ENCODE peak calls at places on chromosomes 12 and 14, in ten cellular contexts. One of them, this sample, is unnamed.

GRCh38 chr14:69945905-69946304 is 66.7 kb downstream of the SMOC1 start:
- DNase-seq in CD4-positive, alpha-beta T cell: no peak
- DNase-seq in heart right ventricle: no peak
- DNase-seq in upper lobe of right lung: no peak
- DNase-seq in ascending aorta: no peak
- DNase-seq in brain microvascular endothelial cell: no peak
- DNase-seq in PC-9: no peak
- DNase-seq in left lung: no peak
- DNase-seq in WERI-Rb-1: no peak
- DNase-seq in uterus: no peak
- DNase-seq in this sample: no peak

GRCh38 chr14:97712471-97712870 is 915.3 kb downstream of the VRK1 start:
- DNase-seq in ascending aorta: no peak
- DNase-seq in PC-9: no peak
- DNase-seq in CD4-positive, alpha-beta T cell: no peak
- DNase-seq in brain microvascular endothelial cell: no peak
- DNase-seq in upper lobe of right lung: no peak
- DNase-seq in heart right ventricle: no peak
- DNase-seq in left lung: no peak
- DNase-seq in WERI-Rb-1: no peak
- DNase-seq in uterus: no peak
- DNase-seq in this sample: no peak

GRCh38 chr12:34327671-34328070 is 305.4 kb downstream of the ALG10 start:
- DNase-seq in left lung: no peak
- DNase-seq in WERI-Rb-1: no peak
- DNase-seq in uterus: no peak
- DNase-seq in PC-9: no peak
- DNase-seq in heart right ventricle: no peak
- DNase-seq in brain microvascular endothelial cell: no peak
- DNase-seq in upper lobe of right lung: no peak
- DNase-seq in CD4-positive, alpha-beta T cell: no peak
- DNase-seq in ascending aorta: no peak
- DNase-seq in this sample: no peak

GRCh38 chr12:114669501-114670256 is 14.3 kb downstream of the TBX3 start:
- DNase-seq in uterus: peak; percentile 69
- DNase-seq in left lung: no peak
- DNase-seq in upper lobe of right lung: no peak
- DNase-seq in brain microvascular endothelial cell: no peak
- DNase-seq in heart right ventricle: no peak
- DNase-seq in WERI-Rb-1: no peak
- DNase-seq in PC-9: no peak
- DNase-seq in ascending aorta: no peak
- DNase-seq in CD4-positive, alpha-beta T cell: no peak
- DNase-seq in this sample: no peak

GRCh38 chr14:65780566-65780965 is 368.0 kb downstream of the FUT8 start:
- DNase-seq in left lung: no peak
- DNase-seq in CD4-positive, alpha-beta T cell: no peak
- DNase-seq in upper lobe of right lung: no peak
- DNase-seq in uterus: no peak
- DNase-seq in PC-9: no peak
- DNase-seq in heart right ventricle: no peak
- DNase-seq in brain microvascular endothelial cell: no peak
- DNase-seq in ascending aorta: no peak
- DNase-seq in WERI-Rb-1: no peak
- DNase-seq in this sample: no peak

GRCh38 chr14:92740440-92740839 is 8.0 kb downstream of the LGMN start:
- DNase-seq in WERI-Rb-1: no peak
- DNase-seq in upper lobe of right lung: no peak
- DNase-seq in CD4-positive, alpha-beta T cell: no peak
- DNase-seq in brain microvascular endothelial cell: no peak
- DNase-seq in uterus: no peak
- DNase-seq in heart right ventricle: no peak
- DNase-seq in ascending aorta: no peak
- DNase-seq in PC-9: no peak
- DNase-seq in left lung: no peak
- DNase-seq in this sample: no peak

GRCh38 chr14:93269341-93270068 is 62.4 kb downstream of the UBR7 start:
- DNase-seq in ascending aorta: no peak
- DNase-seq in WERI-Rb-1: no peak
- DNase-seq in PC-9: no peak
- DNase-seq in brain microvascular endothelial cell: peak; percentile 81
- DNase-seq in left lung: no peak
- DNase-seq in upper lobe of right lung: no peak
- DNase-seq in heart right ventricle: no peak
- DNase-seq in uterus: no peak
- DNase-seq in CD4-positive, alpha-beta T cell: no peak
- DNase-seq in this sample: no peak

GRCh38 chr14:33714527-33715222 is 236.2 kb downstream of the EGLN3 start:
- DNase-seq in brain microvascular endothelial cell: no peak
- DNase-seq in left lung: no peak
- DNase-seq in PC-9: no peak
- DNase-seq in uterus: no peak
- DNase-seq in upper lobe of right lung: no peak
- DNase-seq in WERI-Rb-1: no peak
- DNase-seq in heart right ventricle: no peak
- DNase-seq in CD4-positive, alpha-beta T cell: no peak
- DNase-seq in ascending aorta: no peak
- DNase-seq in this sample: no peak

GRCh38 chr14:54123836-54124235 is 167.2 kb upstream of the BMP4 start:
- DNase-seq in ascending aorta: no peak
- DNase-seq in PC-9: no peak
- DNase-seq in heart right ventricle: no peak
- DNase-seq in left lung: no peak
- DNase-seq in brain microvascular endothelial cell: no peak
- DNase-seq in WERI-Rb-1: no peak
- DNase-seq in uterus: no peak
- DNase-seq in upper lobe of right lung: no peak
- DNase-seq in CD4-positive, alpha-beta T cell: no peak
- DNase-seq in this sample: no peak

GRCh38 chr14:54125109-54125508 is 168.5 kb upstream of the BMP4 start:
- DNase-seq in ascending aorta: no peak
- DNase-seq in CD4-positive, alpha-beta T cell: no peak
- DNase-seq in WERI-Rb-1: no peak
- DNase-seq in upper lobe of right lung: no peak
- DNase-seq in uterus: no peak
- DNase-seq in PC-9: no peak
- DNase-seq in brain microvascular endothelial cell: no peak
- DNase-seq in left lung: no peak
- DNase-seq in heart right ventricle: no peak
- DNase-seq in this sample: no peak

GRCh38 chr14:54117924-54118323 is 161.3 kb upstream of the BMP4 start:
- DNase-seq in WERI-Rb-1: no peak
- DNase-seq in upper lobe of right lung: no peak
- DNase-seq in heart right ventricle: no peak
- DNase-seq in left lung: no peak
- DNase-seq in brain microvascular endothelial cell: no peak
- DNase-seq in uterus: no peak
- DNase-seq in PC-9: no peak
- DNase-seq in ascending aorta: no peak
- DNase-seq in CD4-positive, alpha-beta T cell: no peak
- DNase-seq in this sample: no peak

GRCh38 chr14:54120260-54120659 is 163.6 kb upstream of the BMP4 start:
- DNase-seq in ascending aorta: no peak
- DNase-seq in CD4-positive, alpha-beta T cell: no peak
- DNase-seq in heart right ventricle: no peak
- DNase-seq in brain microvascular endothelial cell: no peak
- DNase-seq in left lung: no peak
- DNase-seq in upper lobe of right lung: no peak
- DNase-seq in PC-9: no peak
- DNase-seq in WERI-Rb-1: no peak
- DNase-seq in uterus: no peak
- DNase-seq in this sample: no peak

DNA sequence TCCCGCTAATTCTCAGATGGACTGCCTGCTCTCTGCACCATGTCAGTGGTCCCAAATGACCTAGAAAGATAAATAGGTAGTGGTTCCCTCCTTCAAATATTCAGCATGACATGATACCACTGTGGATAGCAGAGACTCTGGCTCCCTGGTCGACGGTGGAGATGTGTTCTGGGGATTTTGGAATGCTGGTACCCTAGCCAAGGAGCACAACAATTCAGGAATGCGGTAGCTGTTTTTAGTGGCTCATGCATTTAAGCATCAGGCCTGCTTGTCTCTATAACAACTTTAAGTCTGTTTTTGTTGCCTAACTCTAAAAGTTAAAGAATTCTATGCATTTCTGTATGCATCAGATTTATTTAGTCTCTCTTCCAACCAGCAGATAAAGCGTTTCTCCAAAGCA is 164.8 kb upstream of the BMP4 start:
- DNase-seq in WERI-Rb-1: no peak
- DNase-seq in heart right ventricle: no peak
- DNase-seq in CD4-positive, alpha-beta T cell: no peak
- DNase-seq in upper lobe of right lung: no peak
- DNase-seq in left lung: no peak
- DNase-seq in ascending aorta: no peak
- DNase-seq in PC-9: no peak
- DNase-seq in uterus: no peak
- DNase-seq in brain microvascular endothelial cell: no peak
- DNase-seq in this sample: no peak
- TF ChIP-seq CTCF in WERI-Rb-1: no peak
- TF ChIP-seq CTCF in heart right ventricle: no peak
- TF ChIP-seq CTCF in CD4-positive, alpha-beta T cell: no peak
- TF ChIP-seq CTCF in upper lobe of right lung: no peak
- TF ChIP-seq CTCF in left lung: no peak
- TF ChIP-seq CTCF in ascending aorta: no peak
- TF ChIP-seq CTCF in PC-9: no peak
- TF ChIP-seq CTCF in uterus: no peak
- TF ChIP-seq CTCF in brain microvascular endothelial cell: no peak
- TF ChIP-seq CTCF in this sample: no peak

GRCh38 chr14:26383286-26383685 is 214.5 kb downstream of the NOVA1 start:
- DNase-seq in WERI-Rb-1: no peak
- DNase-seq in ascending aorta: no peak
- DNase-seq in heart right ventricle: no peak
- DNase-seq in upper lobe of right lung: no peak
- DNase-seq in CD4-positive, alpha-beta T cell: no peak
- DNase-seq in PC-9: no peak
- DNase-seq in left lung: no peak
- DNase-seq in uterus: no peak
- DNase-seq in brain microvascular endothelial cell: no peak
- DNase-seq in this sample: no peak

GRCh38 chr14:26381405-26381804 is 216.4 kb downstream of the NOVA1 start:
- DNase-seq in CD4-positive, alpha-beta T cell: no peak
- DNase-seq in heart right ventricle: no peak
- DNase-seq in PC-9: no peak
- DNase-seq in brain microvascular endothelial cell: no peak
- DNase-seq in left lung: no peak
- DNase-seq in ascending aorta: no peak
- DNase-seq in upper lobe of right lung: no peak
- DNase-seq in uterus: no peak
- DNase-seq in WERI-Rb-1: no peak
- DNase-seq in this sample: no peak

GRCh38 chr14:26379951-26380350 is 217.9 kb downstream of the NOVA1 start:
- DNase-seq in brain microvascular endothelial cell: no peak
- DNase-seq in CD4-positive, alpha-beta T cell: no peak
- DNase-seq in ascending aorta: no peak
- DNase-seq in heart right ventricle: no peak
- DNase-seq in uterus: no peak
- DNase-seq in upper lobe of right lung: no peak
- DNase-seq in WERI-Rb-1: no peak
- DNase-seq in PC-9: no peak
- DNase-seq in left lung: no peak
- DNase-seq in this sample: no peak

GRCh38 chr14:26377150-26377549 is 220.7 kb downstream of the NOVA1 start:
- DNase-seq in upper lobe of right lung: no peak
- DNase-seq in CD4-positive, alpha-beta T cell: no peak
- DNase-seq in WERI-Rb-1: no peak
- DNase-seq in PC-9: no peak
- DNase-seq in ascending aorta: no peak
- DNase-seq in brain microvascular endothelial cell: no peak
- DNase-seq in left lung: no peak
- DNase-seq in uterus: no peak
- DNase-seq in heart right ventricle: no peak
- DNase-seq in this sample: no peak

DNA sequence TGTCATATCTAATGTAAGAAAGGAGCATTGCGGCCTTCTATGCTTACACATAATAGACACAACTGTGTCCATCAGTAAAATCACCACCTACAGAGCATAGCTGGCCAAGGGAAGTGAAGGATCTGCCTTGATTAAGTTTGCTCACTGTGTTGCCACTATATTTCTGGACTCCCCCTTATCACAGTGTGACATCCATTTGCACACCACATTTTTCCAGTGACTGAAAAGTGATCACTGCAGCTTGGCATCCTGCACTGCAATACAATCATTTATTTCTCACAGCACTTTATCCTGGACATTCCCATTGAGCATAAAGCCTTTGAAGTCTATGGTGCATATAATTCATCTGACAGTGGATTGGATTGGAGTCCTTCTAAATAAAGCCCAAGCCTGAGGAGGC is 217.2 kb downstream of the NOVA1 start:
- DNase-seq in left lung: no peak
- DNase-seq in upper lobe of right lung: no peak
- DNase-seq in WERI-Rb-1: no peak
- DNase-seq in brain microvascular endothelial cell: no peak
- DNase-seq in uterus: no peak
- DNase-seq in PC-9: no peak
- DNase-seq in ascending aorta: no peak
- DNase-seq in CD4-positive, alpha-beta T cell: no peak
- DNase-seq in heart right ventricle: no peak
- DNase-seq in this sample: no peak
- H3K27ac ChIP-seq in left lung: no peak overlapping the region
- H3K27ac ChIP-seq in upper lobe of right lung: no peak overlapping the region
- H3K27ac ChIP-seq in WERI-Rb-1: no peak overlapping the region
- H3K27ac ChIP-seq in brain microvascular endothelial cell: no peak overlapping the region
- H3K27ac ChIP-seq in uterus: no peak overlapping the region
- H3K27ac ChIP-seq in PC-9: no peak overlapping the region
- H3K27ac ChIP-seq in ascending aorta: no peak overlapping the region
- H3K27ac ChIP-seq in CD4-positive, alpha-beta T cell: no peak overlapping the region
- H3K27ac ChIP-seq in heart right ventricle: no peak overlapping the region
- H3K27ac ChIP-seq in this sample: no peak overlapping the region

DNA sequence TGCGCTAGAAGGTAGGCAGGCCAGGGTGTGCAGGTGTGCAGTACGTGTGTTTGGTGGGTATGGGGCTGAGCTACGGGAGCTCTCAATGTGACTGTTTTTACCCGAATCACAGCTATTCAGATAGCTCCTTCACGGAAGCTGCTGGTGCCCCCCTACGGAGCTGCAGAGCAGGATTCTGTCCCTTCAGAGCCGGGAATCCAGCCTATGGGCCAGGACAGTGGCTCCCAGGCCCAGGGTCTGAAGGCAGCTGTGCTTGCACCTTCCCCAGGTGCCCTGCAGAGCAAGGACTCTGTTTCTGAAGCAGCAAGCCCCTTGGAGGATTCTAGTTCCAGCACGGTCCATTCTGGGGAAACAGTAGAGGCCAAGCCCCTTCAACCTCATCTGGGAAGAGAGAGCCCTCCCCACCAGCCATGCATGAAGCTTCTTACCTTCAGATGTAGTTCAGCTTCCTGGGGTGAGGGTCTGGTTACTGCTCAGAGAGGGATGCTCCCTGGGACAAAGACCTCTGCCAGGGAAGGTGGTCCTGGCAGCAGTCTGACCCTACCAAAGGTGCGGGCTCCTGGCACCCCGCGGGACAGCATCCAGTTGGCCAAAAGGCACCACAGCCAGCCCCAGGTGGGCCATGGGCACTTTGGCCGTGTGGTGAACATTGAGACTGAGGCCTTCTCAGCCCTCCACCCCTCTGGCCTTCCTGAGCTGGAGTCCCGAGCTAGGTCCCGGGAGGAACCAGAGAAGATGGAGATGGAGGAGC is 29.1 kb downstream of the PLEKHH1 start:
- DNase-seq in left lung: no peak
- DNase-seq in CD4-positive, alpha-beta T cell: no peak
- DNase-seq in upper lobe of right lung: no peak
- DNase-seq in WERI-Rb-1: no peak
- DNase-seq in PC-9: no peak
- DNase-seq in brain microvascular endothelial cell: no peak
- DNase-seq in heart right ventricle: no peak
- DNase-seq in ascending aorta: no peak
- DNase-seq in uterus: no peak
- DNase-seq in this sample: no peak
- TF ChIP-seq CTCF in left lung: no peak
- TF ChIP-seq CTCF in CD4-positive, alpha-beta T cell: no peak
- TF ChIP-seq CTCF in upper lobe of right lung: no peak
- TF ChIP-seq CTCF in WERI-Rb-1: no peak
- TF ChIP-seq CTCF in PC-9: no peak
- TF ChIP-seq CTCF in brain microvascular endothelial cell: no peak
- TF ChIP-seq CTCF in heart right ventricle: no peak
- TF ChIP-seq CTCF in ascending aorta: no peak
- TF ChIP-seq CTCF in uterus: no peak
- TF ChIP-seq CTCF in this sample: no peak

GRCh38 chr14:76716285-76716684 is 45.0 kb upstream of the VASH1 start:
- DNase-seq in upper lobe of right lung: no peak
- DNase-seq in heart right ventricle: no peak
- DNase-seq in left lung: no peak
- DNase-seq in brain microvascular endothelial cell: no peak
- DNase-seq in CD4-positive, alpha-beta T cell: no peak
- DNase-seq in ascending aorta: no peak
- DNase-seq in uterus: no peak
- DNase-seq in WERI-Rb-1: no peak
- DNase-seq in PC-9: no peak
- DNase-seq in this sample: no peak
- H3K27ac ChIP-seq in upper lobe of right lung: peak overlapping the region; percentile 36
- H3K27ac ChIP-seq in heart right ventricle: peak overlapping the region; percentile 67
- H3K27ac ChIP-seq in left lung: peak overlapping the region; percentile 26
- H3K27ac ChIP-seq in brain microvascular endothelial cell: no peak overlapping the region
- H3K27ac ChIP-seq in CD4-positive, alpha-beta T cell: no peak overlapping the region
- H3K27ac ChIP-seq in ascending aorta: no peak overlapping the region
- H3K27ac ChIP-seq in uterus: no peak overlapping the region
- H3K27ac ChIP-seq in WERI-Rb-1: no peak overlapping the region
- H3K27ac ChIP-seq in PC-9: no peak overlapping the region
- H3K27ac ChIP-seq in this sample: no peak overlapping the region

This sample was measured in RWPE1.